ENCODE peak calls at places on chromosomes 11 and 22, in seven cellular contexts. Q, E, B, I, S, C and Y are unnamed samples.

GRCh38 chr11:122235615-122236014 is 119.6 kb upstream of the BLID start:
- DNase-seq in Q (peak; percentile 37), E (peak; percentile 38), B (no peak), I (peak; percentile 86), S (peak; percentile 29), C (peak; percentile 58), Y (no peak)

GRCh38 chr11:125457814-125458343 is 38.2 kb downstream of the FEZ1 start:
- DNase-seq in Q (peak; percentile 15), E (no peak), B (no peak), I (peak; percentile 71), S (no peak), C (no peak), Y (no peak)

GRCh38 chr11:74035264-74035663 is 26.4 kb upstream of the UCP3 start:
- DNase-seq in Q (no peak), E (no peak), B (no peak), I (peak; percentile 77), S (no peak), C (no peak), Y (no peak)

GRCh38 chr22:44213489-44214043 is 32.8 kb downstream of the PARVG start:
- DNase-seq in Q (no peak), E (no peak), B (no peak), I (no peak), S (no peak), C (no peak), Y (no peak)

GRCh38 chr11:128653828-128654231 is 40.0 kb upstream of the FLI1 start:
- DNase-seq in Q (peak; percentile 40), E (peak; percentile 40), B (peak; percentile 90), I (peak; percentile 47), S (peak; percentile 43), C (no peak), Y (no peak)

GRCh38 chr11:21659961-21660360 is 532.9 kb upstream of the ANO5 start:
- DNase-seq in Q (peak; percentile 37), E (no peak), B (no peak), I (no peak), S (no peak), C (no peak), Y (no peak)

GRCh38 chr11:2807276-2807681 is 78.3 kb downstream of the CDKN1C start:
- DNase-seq in Q (no peak), E (peak; percentile 73), B (no peak), I (peak; percentile 36), S (no peak), C (no peak), Y (no peak)

GRCh38 chr11:46315033-46315738 is 32.1 kb upstream of the DGKZ start:
- DNase-seq in Q (peak; percentile 80), E (peak; percentile 72), B (no peak), I (peak; percentile 69), S (no peak), C (peak; percentile 83), Y (peak; percentile 75)

GRCh38 chr11:18987454-18988231 is 48.4 kb upstream of the MRGPRX1 start:
- DNase-seq in Q (peak; percentile 71), E (no peak), B (no peak), I (peak; percentile 30), S (no peak), C (peak; percentile 60), Y (no peak)

GRCh38 chr11:47553417-47553746 is 450 bp upstream of the CELF1 start:
- DNase-seq in Q (no peak), E (no peak), B (no peak), I (peak; percentile 34), S (no peak), C (no peak), Y (no peak)

GRCh38 chr11:65786786-65787636 is at the start of gene OVOL1:
- DNase-seq in Q (no peak), E (peak; percentile 91), B (no peak), I (no peak), S (no peak), C (no peak), Y (no peak)

GRCh38 chr11:19306570-19306969 is 65.8 kb upstream of the E2F8 start:
- DNase-seq in Q (no peak), E (no peak), B (no peak), I (no peak), S (no peak), C (no peak), Y (no peak)

GRCh38 chr11:95728790-95729189 is 60.8 kb downstream of the FAM76B start:
- DNase-seq in Q (no peak), E (no peak), B (no peak), I (no peak), S (no peak), C (no peak), Y (no peak)

GRCh38 chr11:75786101-75786736 is 17.6 kb downstream of the DGAT2 start:
- DNase-seq in Q (no peak), E (peak; percentile 71), B (no peak), I (no peak), S (no peak), C (peak; percentile 56), Y (no peak)

GRCh38 chr11:83818349-83818748 is 532.2 kb upstream of the CCDC90B start:
- DNase-seq in Q (peak; percentile 84), E (no peak), B (no peak), I (peak; percentile 42), S (no peak), C (peak; percentile 20), Y (no peak)

GRCh38 chr11:88480217-88480616 is 142.7 kb upstream of the CTSC start:
- DNase-seq in Q (peak; percentile 82), E (no peak), B (no peak), I (peak; percentile 83), S (no peak), C (no peak), Y (no peak)

GRCh38 chr11:69413015-69413801 is 68.3 kb upstream of the LINC01488 start:
- DNase-seq in Q (no peak), E (no peak), B (no peak), I (no peak), S (no peak), C (no peak), Y (no peak)

GRCh38 chr22:42275176-42275575 is 4.7 kb upstream of the TCF20 start:
- DNase-seq in Q (no peak), E (no peak), B (no peak), I (no peak), S (no peak), C (no peak), Y (no peak)

GRCh38 chr11:65551572-65552398 is 6.4 kb downstream of the LTBP3 start:
- DNase-seq in Q (peak; percentile 40), E (peak; percentile 86), B (peak; percentile 52), I (no peak), S (no peak), C (peak; percentile 75), Y (peak; percentile 69)

GRCh38 chr11:95066721-95067041 is at the start of gene SRSF8:
- DNase-seq in Q (no peak), E (no peak), B (no peak), I (no peak), S (no peak), C (no peak), Y (no peak)

GRCh38 chr11:1399386-1400167 is 9.8 kb downstream of the BRSK2 start:
- DNase-seq in Q (no peak), E (no peak), B (no peak), I (no peak), S (no peak), C (no peak), Y (no peak)

GRCh38 chr11:65242389-65242788 is 19.4 kb upstream of the POLA2 start:
- DNase-seq in Q (no peak), E (no peak), B (no peak), I (no peak), S (no peak), C (no peak), Y (no peak)

GRCh38 chr11:19992162-19992561 is 168.1 kb downstream of the DBX1 start:
- DNase-seq in Q (peak; percentile 11), E (no peak), B (no peak), I (no peak), S (no peak), C (no peak), Y (no peak)

GRCh38 chr11:279966-280761 is 2.0 kb downstream of the NLRP6 start:
- DNase-seq in Q (no peak), E (no peak), B (no peak), I (peak; percentile 46), S (no peak), C (peak; percentile 49), Y (peak; percentile 70)